ENCODE peak calls at places on chromosomes 13 and 19, in ten cellular contexts. One of them, this sample, is unnamed.
A peak's percentile ranks its signal among the peaks of the same experiment; 100 is the strongest.

GRCh38 chr19:57406516-57407123 is 4.3 kb upstream of the ZNF17 start:
- ATAC-seq in lower lobe of right lung: peak; percentile 67
- ATAC-seq in naive thymus-derived CD8-positive, alpha-beta T cell: peak; percentile 44
- ATAC-seq in psoas muscle: peak; percentile 51
- ATAC-seq in memory B cell: peak; percentile 52
- ATAC-seq in IMR-90: peak; percentile 66
- ATAC-seq in T-helper 17 cell: peak; percentile 40
- ATAC-seq in activated CD4-positive, alpha-beta T cell treated with anti-CD3 and anti-CD28 coated beads for 36 hours: peak; percentile 65
- ATAC-seq in gastrocnemius medialis: no peak
- ATAC-seq in T-cell: peak; percentile 43
- ATAC-seq in this sample: no peak

GRCh38 chr13:85509512-85509911 is 289.7 kb downstream of the SLITRK6 start:
- ATAC-seq in lower lobe of right lung: no peak
- ATAC-seq in naive thymus-derived CD8-positive, alpha-beta T cell: no peak
- ATAC-seq in psoas muscle: no peak
- ATAC-seq in memory B cell: no peak
- ATAC-seq in IMR-90: peak; percentile 83
- ATAC-seq in T-helper 17 cell: no peak
- ATAC-seq in activated CD4-positive, alpha-beta T cell treated with anti-CD3 and anti-CD28 coated beads for 36 hours: no peak
- ATAC-seq in gastrocnemius medialis: no peak
- ATAC-seq in T-cell: no peak
- ATAC-seq in this sample: no peak

GRCh38 chr13:44801990-44802389 is 187.3 kb downstream of the NUFIP1 start:
- ATAC-seq in lower lobe of right lung: peak; percentile 53
- ATAC-seq in naive thymus-derived CD8-positive, alpha-beta T cell: no peak
- ATAC-seq in psoas muscle: no peak
- ATAC-seq in memory B cell: no peak
- ATAC-seq in IMR-90: peak; percentile 94
- ATAC-seq in T-helper 17 cell: no peak
- ATAC-seq in activated CD4-positive, alpha-beta T cell treated with anti-CD3 and anti-CD28 coated beads for 36 hours: no peak
- ATAC-seq in gastrocnemius medialis: no peak
- ATAC-seq in T-cell: no peak
- ATAC-seq in this sample: no peak

GRCh38 chr19:54271106-54271505 is 9.8 kb downstream of the LILRB2 start:
- ATAC-seq in lower lobe of right lung: peak; percentile 85
- ATAC-seq in naive thymus-derived CD8-positive, alpha-beta T cell: no peak
- ATAC-seq in psoas muscle: no peak
- ATAC-seq in memory B cell: peak; percentile 64
- ATAC-seq in IMR-90: no peak
- ATAC-seq in T-helper 17 cell: no peak
- ATAC-seq in activated CD4-positive, alpha-beta T cell treated with anti-CD3 and anti-CD28 coated beads for 36 hours: no peak
- ATAC-seq in gastrocnemius medialis: no peak
- ATAC-seq in T-cell: no peak
- ATAC-seq in this sample: peak; percentile 55

GRCh38 chr13:34320084-34320483 is 502.1 kb downstream of the RFC3 start:
- ATAC-seq in lower lobe of right lung: no peak
- ATAC-seq in naive thymus-derived CD8-positive, alpha-beta T cell: no peak
- ATAC-seq in psoas muscle: no peak
- ATAC-seq in memory B cell: no peak
- ATAC-seq in IMR-90: no peak
- ATAC-seq in T-helper 17 cell: no peak
- ATAC-seq in activated CD4-positive, alpha-beta T cell treated with anti-CD3 and anti-CD28 coated beads for 36 hours: no peak
- ATAC-seq in gastrocnemius medialis: no peak
- ATAC-seq in T-cell: no peak
- ATAC-seq in this sample: no peak

GRCh38 chr19:10815007-10815531 is 20.9 kb downstream of the TMED1 start:
- ATAC-seq in lower lobe of right lung: no peak
- ATAC-seq in naive thymus-derived CD8-positive, alpha-beta T cell: no peak
- ATAC-seq in psoas muscle: no peak
- ATAC-seq in memory B cell: no peak
- ATAC-seq in IMR-90: no peak
- ATAC-seq in T-helper 17 cell: no peak
- ATAC-seq in activated CD4-positive, alpha-beta T cell treated with anti-CD3 and anti-CD28 coated beads for 36 hours: no peak
- ATAC-seq in gastrocnemius medialis: no peak
- ATAC-seq in T-cell: no peak
- ATAC-seq in this sample: no peak

GRCh38 chr19:50537306-50537685 is 23.6 kb upstream of the ASPDH start:
- ATAC-seq in lower lobe of right lung: no peak
- ATAC-seq in naive thymus-derived CD8-positive, alpha-beta T cell: no peak
- ATAC-seq in psoas muscle: peak; percentile 7
- ATAC-seq in memory B cell: no peak
- ATAC-seq in IMR-90: no peak
- ATAC-seq in T-helper 17 cell: no peak
- ATAC-seq in activated CD4-positive, alpha-beta T cell treated with anti-CD3 and anti-CD28 coated beads for 36 hours: no peak
- ATAC-seq in gastrocnemius medialis: no peak
- ATAC-seq in T-cell: no peak
- ATAC-seq in this sample: no peak

GRCh38 chr19:23771348-23771747 is 12.7 kb upstream of the ZNF681 start:
- ATAC-seq in lower lobe of right lung: no peak
- ATAC-seq in naive thymus-derived CD8-positive, alpha-beta T cell: no peak
- ATAC-seq in psoas muscle: no peak
- ATAC-seq in memory B cell: no peak
- ATAC-seq in IMR-90: no peak
- ATAC-seq in T-helper 17 cell: no peak
- ATAC-seq in activated CD4-positive, alpha-beta T cell treated with anti-CD3 and anti-CD28 coated beads for 36 hours: peak; percentile 69
- ATAC-seq in gastrocnemius medialis: no peak
- ATAC-seq in T-cell: no peak
- ATAC-seq in this sample: no peak

GRCh38 chr13:100707818-100708740 is 33.5 kb upstream of the TMTC4 start:
- ATAC-seq in lower lobe of right lung: no peak
- ATAC-seq in naive thymus-derived CD8-positive, alpha-beta T cell: no peak
- ATAC-seq in psoas muscle: no peak
- ATAC-seq in memory B cell: no peak
- ATAC-seq in IMR-90: no peak
- ATAC-seq in T-helper 17 cell: no peak
- ATAC-seq in activated CD4-positive, alpha-beta T cell treated with anti-CD3 and anti-CD28 coated beads for 36 hours: peak; percentile 81
- ATAC-seq in gastrocnemius medialis: no peak
- ATAC-seq in T-cell: no peak
- ATAC-seq in this sample: no peak

GRCh38 chr13:21616205-21616604 is 12.2 kb upstream of the MICU2 start:
- ATAC-seq in lower lobe of right lung: no peak
- ATAC-seq in naive thymus-derived CD8-positive, alpha-beta T cell: no peak
- ATAC-seq in psoas muscle: no peak
- ATAC-seq in memory B cell: peak; percentile 35
- ATAC-seq in IMR-90: no peak
- ATAC-seq in T-helper 17 cell: no peak
- ATAC-seq in activated CD4-positive, alpha-beta T cell treated with anti-CD3 and anti-CD28 coated beads for 36 hours: no peak
- ATAC-seq in gastrocnemius medialis: no peak
- ATAC-seq in T-cell: no peak
- ATAC-seq in this sample: no peak

GRCh38 chr13:37127706-37128241 is 22.3 kb upstream of the CSNK1A1L start:
- ATAC-seq in lower lobe of right lung: peak; percentile 56
- ATAC-seq in naive thymus-derived CD8-positive, alpha-beta T cell: no peak
- ATAC-seq in psoas muscle: peak; percentile 53
- ATAC-seq in memory B cell: no peak
- ATAC-seq in IMR-90: peak; percentile 86
- ATAC-seq in T-helper 17 cell: no peak
- ATAC-seq in activated CD4-positive, alpha-beta T cell treated with anti-CD3 and anti-CD28 coated beads for 36 hours: no peak
- ATAC-seq in gastrocnemius medialis: peak; percentile 85
- ATAC-seq in T-cell: no peak
- ATAC-seq in this sample: peak; percentile 82

This sample was measured in gastroesophageal sphincter.